ENCODE peak calls at places on chromosomes 12 and 14, in ten cellular contexts. C, T, O, S, I, H, U, R, M and E are unnamed samples.

GRCh38 chr12:3084742-3085141 is 7.6 kb downstream of the TSPAN9 start:
- DNase-seq in C (no peak), T (no peak), O (no peak), S (no peak), I (no peak), H (no peak), U (no peak), R (no peak), M (no peak), E (no peak)

GRCh38 chr14:104708606-104709268 is 15.3 kb upstream of the ADSS1 start:
- DNase-seq in C (peak), T (peak), O (peak), S (peak), I (peak), H (peak), U (peak), R (peak), M (peak), E (peak)

GRCh38 chr14:95796846-95797245 is 79.8 kb upstream of the TUNAR start:
- DNase-seq in C (no peak), T (no peak), O (no peak), S (no peak), I (no peak), H (no peak), U (no peak), R (no peak), M (no peak), E (no peak)

GRCh38 chr12:1744932-1745331 is 54.1 kb downstream of the ADIPOR2 start:
- DNase-seq in C (no peak), T (no peak), O (no peak), S (no peak), I (no peak), H (no peak), U (no peak), R (no peak), M (peak), E (peak)

GRCh38 chr12:70549340-70550179 is 87.7 kb downstream of the PTPRB start:
- DNase-seq in C (no peak), T (no peak), O (no peak), S (no peak), I (no peak), H (no peak), U (no peak), R (no peak), M (no peak), E (no peak)

GRCh38 chr12:88579941-88580871 is at the start of gene KITLG:
- DNase-seq in C (peak), T (peak), O (peak), S (peak), I (peak), H (peak), U (peak), R (peak), M (peak), E (peak)

GRCh38 chr14:50677527-50678063 is 9.5 kb upstream of the SAV1 start:
- DNase-seq in C (no peak), T (no peak), O (peak), S (no peak), I (no peak), H (no peak), U (no peak), R (peak), M (peak), E (peak)

GRCh38 chr12:93173178-93173957 is 204.4 kb upstream of the NUDT4 start:
- DNase-seq in C (no peak), T (no peak), O (no peak), S (no peak), I (no peak), H (no peak), U (peak), R (no peak), M (no peak), E (no peak)

GRCh38 chr14:39988939-39989338 is 556.7 kb upstream of the FBXO33 start:
- DNase-seq in C (no peak), T (no peak), O (no peak), S (no peak), I (no peak), H (no peak), U (peak), R (no peak), M (no peak), E (no peak)

GRCh38 chr12:5377997-5378596 is 53.8 kb upstream of the NTF3 start:
- DNase-seq in C (no peak), T (no peak), O (no peak), S (no peak), I (peak), H (no peak), U (no peak), R (peak), M (peak), E (no peak)

GRCh38 chr12:3988519-3989217 is 115.5 kb upstream of the PARP11 start:
- DNase-seq in C (no peak), T (no peak), O (peak), S (peak), I (no peak), H (no peak), U (no peak), R (no peak), M (no peak), E (no peak)

GRCh38 chr14:71618047-71618446 is 314.2 kb upstream of the RGS6 start:
- DNase-seq in C (no peak), T (no peak), O (no peak), S (no peak), I (no peak), H (no peak), U (no peak), R (no peak), M (no peak), E (no peak)